ENCODE peak calls at places on chromosome 7, in five cellular contexts. One of them, this sample, is unnamed.

GRCh38 chr7:4641667-4642467 is 40.2 kb upstream of the FOXK1 start:
- DNase-seq in K562: peak; percentile 98
- DNase-seq in endodermal cell: peak; percentile 97
- DNase-seq in cardiac muscle cell: peak; percentile 95
- DNase-seq in CD4-positive, CD25-positive, alpha-beta regulatory T cell: peak; percentile 98
- DNase-seq in this sample: peak; percentile 100

GRCh38 chr7:21767300-21767900 is 178.3 kb downstream of the CDCA7L start:
- DNase-seq in K562: peak; percentile 43
- DNase-seq in cardiac muscle cell: peak; percentile 85
- DNase-seq in CD4-positive, CD25-positive, alpha-beta regulatory T cell: no peak
- DNase-seq in endodermal cell: peak; percentile 88
- DNase-seq in this sample: peak; percentile 44

GRCh38 chr7:132376361-132377013 is 199.8 kb downstream of the PLXNA4 start:
- DNase-seq in CD4-positive, CD25-positive, alpha-beta regulatory T cell: no peak
- DNase-seq in endodermal cell: no peak
- DNase-seq in cardiac muscle cell: no peak
- DNase-seq in K562: no peak
- DNase-seq in this sample: no peak

GRCh38 chr7:39565538-39565937 is 666 bp upstream of the YAE1 start:
- DNase-seq in cardiac muscle cell: no peak
- DNase-seq in CD4-positive, CD25-positive, alpha-beta regulatory T cell: no peak
- DNase-seq in K562: no peak
- DNase-seq in endodermal cell: no peak
- DNase-seq in this sample: no peak

GRCh38 chr7:123057926-123058325 is 62.4 kb upstream of the TAS2R16 start:
- DNase-seq in cardiac muscle cell: no peak
- DNase-seq in K562: no peak
- DNase-seq in CD4-positive, CD25-positive, alpha-beta regulatory T cell: no peak
- DNase-seq in endodermal cell: no peak
- DNase-seq in this sample: no peak

GRCh38 chr7:77699056-77699455 is 2.8 kb downstream of the RSBN1L start:
- DNase-seq in CD4-positive, CD25-positive, alpha-beta regulatory T cell: no peak
- DNase-seq in cardiac muscle cell: no peak
- DNase-seq in endodermal cell: no peak
- DNase-seq in K562: no peak
- DNase-seq in this sample: peak; percentile 29

GRCh38 chr7:92955081-92955480 is 118.7 kb upstream of the CDK6 start:
- DNase-seq in cardiac muscle cell: no peak
- DNase-seq in CD4-positive, CD25-positive, alpha-beta regulatory T cell: no peak
- DNase-seq in endodermal cell: no peak
- DNase-seq in K562: no peak
- DNase-seq in this sample: no peak

GRCh38 chr7:139915864-139916716 is 87.0 kb downstream of the TBXAS1 start:
- DNase-seq in CD4-positive, CD25-positive, alpha-beta regulatory T cell: no peak
- DNase-seq in cardiac muscle cell: no peak
- DNase-seq in K562: peak; percentile 93
- DNase-seq in endodermal cell: no peak
- DNase-seq in this sample: peak; percentile 23

GRCh38 chr7:47937711-47938573 is 10.3 kb downstream of the PKD1L1 start:
- DNase-seq in K562: no peak
- DNase-seq in CD4-positive, CD25-positive, alpha-beta regulatory T cell: no peak
- DNase-seq in cardiac muscle cell: no peak
- DNase-seq in endodermal cell: peak; percentile 56
- DNase-seq in this sample: no peak

GRCh38 chr7:46463170-46463569 is 542.1 kb upstream of the IGFBP3 start:
- DNase-seq in cardiac muscle cell: no peak
- DNase-seq in K562: no peak
- DNase-seq in endodermal cell: no peak
- DNase-seq in CD4-positive, CD25-positive, alpha-beta regulatory T cell: no peak
- DNase-seq in this sample: no peak
- H3K27ac ChIP-seq in cardiac muscle cell: no peak overlapping the region
- H3K27ac ChIP-seq in K562: no peak overlapping the region
- H3K27ac ChIP-seq in endodermal cell: no peak overlapping the region
- H3K27ac ChIP-seq in CD4-positive, CD25-positive, alpha-beta regulatory T cell: no peak overlapping the region
- H3K27ac ChIP-seq in this sample: no peak overlapping the region

GRCh38 chr7:100119701-100120517 is 475 bp downstream of the CNPY4 start:
- DNase-seq in K562: peak; percentile 59
- DNase-seq in cardiac muscle cell: peak; percentile 69
- DNase-seq in endodermal cell: peak; percentile 90
- DNase-seq in CD4-positive, CD25-positive, alpha-beta regulatory T cell: peak; percentile 76
- DNase-seq in this sample: peak; percentile 80

GRCh38 chr7:100122067-100122466 is 2.6 kb downstream of the CNPY4 start:
- DNase-seq in CD4-positive, CD25-positive, alpha-beta regulatory T cell: no peak
- DNase-seq in endodermal cell: no peak
- DNase-seq in cardiac muscle cell: no peak
- DNase-seq in K562: peak; percentile 13
- DNase-seq in this sample: no peak

GRCh38 chr7:100119075-100119700 is at the start of the genes CNPY4 and TAF6:
- DNase-seq in cardiac muscle cell: peak; percentile 96
- DNase-seq in K562: peak; percentile 99
- DNase-seq in CD4-positive, CD25-positive, alpha-beta regulatory T cell: peak; percentile 95
- DNase-seq in endodermal cell: peak; percentile 98
- DNase-seq in this sample: peak; percentile 100

GRCh38 chr7:100122568-100122967 is 3.1 kb downstream of the CNPY4 start:
- DNase-seq in cardiac muscle cell: no peak
- DNase-seq in endodermal cell: no peak
- DNase-seq in K562: peak; percentile 21
- DNase-seq in CD4-positive, CD25-positive, alpha-beta regulatory T cell: no peak
- DNase-seq in this sample: no peak

DNA sequence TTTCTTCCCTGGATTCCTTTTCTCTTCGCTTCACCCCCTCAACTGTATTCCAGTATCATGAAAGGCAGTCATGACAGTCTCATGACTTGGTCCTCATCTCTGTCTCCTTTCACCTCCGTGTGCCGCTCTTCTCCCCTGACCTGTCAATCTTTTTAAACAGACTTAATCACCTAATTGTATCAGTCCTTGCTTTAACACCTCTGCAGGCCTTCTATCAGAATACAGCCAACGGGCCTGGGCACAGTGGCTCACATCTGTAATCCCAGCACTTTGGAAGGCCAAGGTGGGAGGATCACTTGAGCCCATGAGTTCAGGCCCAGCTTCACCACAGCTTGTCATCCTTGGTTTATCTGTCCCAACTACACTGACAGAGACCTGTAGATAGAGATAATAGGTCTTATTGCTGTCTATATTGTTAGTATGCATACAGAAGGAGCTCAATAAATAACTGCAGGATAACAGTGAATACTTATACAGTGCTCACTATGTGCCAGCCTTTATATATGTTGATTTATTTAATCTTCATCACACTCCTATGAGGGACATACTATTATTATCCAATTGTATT is 1.2 kb downstream of the CNPY4 start:
- DNase-seq in K562: peak; percentile 5
- DNase-seq in endodermal cell: no peak
- DNase-seq in CD4-positive, CD25-positive, alpha-beta regulatory T cell: no peak
- DNase-seq in cardiac muscle cell: no peak
- DNase-seq in this sample: no peak
- H3K27ac ChIP-seq in K562: peak overlapping the region; percentile 88
- H3K27ac ChIP-seq in endodermal cell: no peak overlapping the region
- H3K27ac ChIP-seq in CD4-positive, CD25-positive, alpha-beta regulatory T cell: peak overlapping the region; percentile 95
- H3K27ac ChIP-seq in cardiac muscle cell: peak overlapping the region; percentile 35
- H3K27ac ChIP-seq in this sample: peak overlapping the region; percentile 84

DNA sequence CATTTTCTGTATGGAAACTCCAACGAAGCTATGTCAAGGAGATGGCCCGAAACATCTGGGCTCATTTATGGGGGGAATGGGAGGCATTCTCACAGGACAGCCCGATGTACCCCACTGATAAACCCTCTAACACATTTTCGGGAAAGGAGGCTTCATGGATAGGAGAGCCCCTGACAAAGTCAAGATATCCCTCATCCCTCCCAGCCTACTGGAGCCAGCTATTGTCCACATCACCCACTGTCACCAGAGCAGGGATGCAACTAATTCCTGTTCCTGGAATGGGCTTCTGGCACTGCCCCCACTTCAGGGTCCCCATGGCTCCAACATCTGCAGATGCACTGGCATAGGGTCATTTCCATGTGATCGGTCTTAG is 98.2 kb upstream of the BMPER start:
- DNase-seq in CD4-positive, CD25-positive, alpha-beta regulatory T cell: no peak
- DNase-seq in cardiac muscle cell: no peak
- DNase-seq in K562: no peak
- DNase-seq in endodermal cell: no peak
- DNase-seq in this sample: no peak
- H3K27ac ChIP-seq in CD4-positive, CD25-positive, alpha-beta regulatory T cell: no peak overlapping the region
- H3K27ac ChIP-seq in cardiac muscle cell: peak overlapping the region; percentile 79
- H3K27ac ChIP-seq in K562: no peak overlapping the region
- H3K27ac ChIP-seq in endodermal cell: no peak overlapping the region
- H3K27ac ChIP-seq in this sample: peak overlapping the region; percentile 84

GRCh38 chr7:69819306-69819705 is 221.0 kb downstream of the AUTS2 start:
- DNase-seq in K562: no peak
- DNase-seq in cardiac muscle cell: no peak
- DNase-seq in CD4-positive, CD25-positive, alpha-beta regulatory T cell: no peak
- DNase-seq in endodermal cell: no peak
- DNase-seq in this sample: no peak

GRCh38 chr7:69814421-69814962 is 216.2 kb downstream of the AUTS2 start:
- DNase-seq in K562: no peak
- DNase-seq in endodermal cell: peak; percentile 55
- DNase-seq in CD4-positive, CD25-positive, alpha-beta regulatory T cell: no peak
- DNase-seq in cardiac muscle cell: no peak
- DNase-seq in this sample: no peak

GRCh38 chr7:69818647-69819161 is 220.4 kb downstream of the AUTS2 start:
- DNase-seq in cardiac muscle cell: no peak
- DNase-seq in K562: no peak
- DNase-seq in endodermal cell: no peak
- DNase-seq in CD4-positive, CD25-positive, alpha-beta regulatory T cell: no peak
- DNase-seq in this sample: no peak

GRCh38 chr7:69817835-69818646 is 219.8 kb downstream of the AUTS2 start:
- DNase-seq in endodermal cell: no peak
- DNase-seq in cardiac muscle cell: no peak
- DNase-seq in CD4-positive, CD25-positive, alpha-beta regulatory T cell: no peak
- DNase-seq in K562: no peak
- DNase-seq in this sample: peak; percentile 74

GRCh38 chr7:69817096-69817495 is 218.8 kb downstream of the AUTS2 start:
- DNase-seq in cardiac muscle cell: no peak
- DNase-seq in endodermal cell: no peak
- DNase-seq in CD4-positive, CD25-positive, alpha-beta regulatory T cell: no peak
- DNase-seq in K562: no peak
- DNase-seq in this sample: no peak
- H3K27ac ChIP-seq in cardiac muscle cell: no peak overlapping the region
- H3K27ac ChIP-seq in endodermal cell: no peak overlapping the region
- H3K27ac ChIP-seq in CD4-positive, CD25-positive, alpha-beta regulatory T cell: no peak overlapping the region
- H3K27ac ChIP-seq in K562: no peak overlapping the region
- H3K27ac ChIP-seq in this sample: peak overlapping the region; percentile 61